ENCODE peak calls at places on chromosomes 13 and 19, in seven cellular contexts. C is transverse colon, P is stomach, N is H1, W is suprapubic skin, Z is K562, X is sigmoid colon. D is an unnamed sample.

GRCh38 chr13:110841406-110841805 is 73.5 kb downstream of the ANKRD10 start:
- DNase-seq in P (no peak), X (no peak), C (no peak), N (no peak), Z (no peak), W (no peak), D (no peak)

GRCh38 chr13:113510871-113511270 is 20.4 kb upstream of the DCUN1D2 start:
- DNase-seq in N (no peak), W (no peak), P (no peak), Z (no peak), C (no peak), X (no peak), D (no peak)

GRCh38 chr19:43675269-43675879 is 5.4 kb upstream of the PLAUR start:
- DNase-seq in Z (no peak), N (no peak), W (no peak), C (peak; percentile 90), X (no peak), P (peak; percentile 84), D (no peak)

GRCh38 chr13:94968040-94968756 is 255.9 kb upstream of the SOX21 start:
- DNase-seq in C (no peak), X (no peak), N (peak; percentile 83), W (no peak), P (no peak), Z (no peak), D (no peak)

GRCh38 chr13:42969558-42970172 is 22.4 kb downstream of the EPSTI1 start:
- DNase-seq in C (peak; percentile 90), N (peak; percentile 93), W (peak; percentile 86), X (peak; percentile 88), P (peak; percentile 85), Z (peak; percentile 64), D (no peak)

GRCh38 chr13:107809125-107809524 is 406.2 kb downstream of the LIG4 start:
- DNase-seq in C (no peak), Z (no peak), W (no peak), X (no peak), N (no peak), P (no peak), D (no peak)

GRCh38 chr13:111847964-111848363 is 219.0 kb upstream of the SOX1 start:
- DNase-seq in W (no peak), X (no peak), Z (no peak), P (no peak), N (no peak), C (no peak), D (no peak)

GRCh38 chr19:29524912-29525870 is 603 bp upstream of the VSTM2B start:
- DNase-seq in X (no peak), P (no peak), N (peak; percentile 83), C (no peak), W (no peak), Z (no peak), D (no peak)

GRCh38 chr13:98598043-98598442 is 21.1 kb upstream of the STK24 start:
- DNase-seq in W (no peak), P (no peak), N (no peak), Z (no peak), C (no peak), X (no peak), D (no peak)

GRCh38 chr13:77523834-77524728 is 11.4 kb upstream of the SCEL start:
- DNase-seq in N (no peak), C (no peak), X (no peak), P (no peak), Z (no peak), W (no peak), D (no peak)
- TF ChIP-seq EP300 in N (no peak), C (no peak), X (no peak), P (no peak), Z (no peak), W (no peak), D (no peak)

GRCh38 chr13:66585669-66586203 is 644.4 kb downstream of the PCDH9 start:
- DNase-seq in N (no peak), Z (no peak), W (no peak), P (no peak), X (no peak), C (no peak), D (no peak)
- TF ChIP-seq POLR2AphosphoS5 in N (no peak), Z (no peak), W (no peak), P (no peak), X (no peak), C (no peak), D (no peak)

GRCh38 chr19:19459707-19460251 is 54.3 kb downstream of the GATAD2A start:
- DNase-seq in X (no peak), W (no peak), P (peak; percentile 41), Z (no peak), C (peak; percentile 54), N (no peak), D (peak; percentile 85)

GRCh38 chr19:19458110-19458816 is 52.8 kb downstream of the GATAD2A start:
- DNase-seq in P (no peak), X (no peak), W (no peak), C (no peak), Z (no peak), N (no peak), D (no peak)

GRCh38 chr19:19460258-19460731 is 54.8 kb downstream of the GATAD2A start:
- DNase-seq in Z (no peak), C (no peak), W (no peak), N (no peak), P (no peak), X (no peak), D (no peak)

GRCh38 chr19:19457691-19458090 is 52.2 kb downstream of the GATAD2A start:
- DNase-seq in Z (no peak), N (no peak), P (no peak), C (no peak), W (no peak), X (no peak), D (no peak)

GRCh38 chr19:19459099-19459498 is 53.6 kb downstream of the GATAD2A start:
- DNase-seq in N (no peak), X (no peak), C (no peak), P (no peak), W (no peak), Z (no peak), D (no peak)
- H3K27ac ChIP-seq in N (no peak overlapping the region), X (no peak overlapping the region), C (peak overlapping the region; percentile 76), P (no peak overlapping the region), W (peak overlapping the region; percentile 78), Z (no peak overlapping the region), D (peak overlapping the region; percentile 84)

DNA sequence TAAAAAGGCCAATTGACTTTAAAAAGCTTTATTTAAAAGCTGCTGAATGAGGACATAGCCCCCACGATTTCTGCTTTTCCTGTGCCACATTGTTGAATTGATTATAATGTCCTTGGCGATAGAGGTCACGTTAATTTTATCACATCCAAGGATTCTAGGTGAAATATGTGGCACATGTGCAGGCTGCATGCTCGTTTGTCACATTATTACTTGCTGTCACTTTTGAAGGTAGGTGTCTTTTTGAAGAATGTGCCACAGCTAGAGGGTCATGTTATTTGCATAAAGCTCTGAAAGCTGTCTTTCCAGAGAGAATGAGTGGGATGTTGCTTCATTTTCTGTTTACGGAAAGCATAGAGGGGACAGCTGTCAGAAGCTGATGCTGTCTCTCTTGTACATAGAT is 927.6 kb upstream of the ATXN8OS start:
- DNase-seq in N (no peak), C (no peak), X (no peak), W (no peak), P (no peak), Z (no peak), D (no peak)
- TF ChIP-seq EP300 in N (no peak), C (no peak), X (no peak), W (no peak), P (no peak), Z (no peak), D (no peak)

GRCh38 chr19:5697022-5697889 is 7.2 kb downstream of the RPL36 start:
- DNase-seq in P (no peak), Z (no peak), C (no peak), X (peak; percentile 66), W (no peak), N (no peak), D (no peak)
- TF ChIP-seq POLR2AphosphoS5 in P (no peak), Z (peak; percentile 33), C (no peak), X (no peak), W (no peak), N (peak; percentile 70), D (no peak)